ENCODE peak calls at places on chromosome X, in nine cellular contexts. E is body of pancreas; C is GM23338; T is naive thymus-derived CD4-positive, alpha-beta T cell; Y is right lobe of liver; D is BJ; A is kidney epithelial cell; F is adrenal gland; I is HAP-1. J is an unnamed sample.
A peak's percentile ranks its signal among the peaks of the same experiment; 100 is the strongest.

GRCh38 chrX:71994601-71995000 is 84.0 kb downstream of the NHSL2 start:
- DNase-seq in E (no peak), A (no peak), I (no peak), F (no peak), T (no peak), D (no peak), Y (no peak), C (no peak), J (no peak)

GRCh38 chrX:2707334-2707760 is 16.3 kb downstream of the CD99 start:
- DNase-seq in D (peak; percentile 89), A (peak; percentile 88), E (peak; percentile 32), C (peak; percentile 72), I (no peak), Y (no peak), F (peak; percentile 73), T (no peak), J (peak; percentile 98)

GRCh38 chrX:74119016-74119910 is 184.7 kb upstream of the ZCCHC13 start:
- DNase-seq in I (no peak), T (no peak), D (no peak), A (no peak), C (no peak), F (peak; percentile 19), E (no peak), Y (no peak), J (no peak)

GRCh38 chrX:41559662-41560061 is 112.5 kb downstream of the NYX start:
- DNase-seq in E (no peak), C (no peak), D (peak; percentile 51), I (peak; percentile 10), F (no peak), T (no peak), Y (no peak), A (peak; percentile 57), J (no peak)

GRCh38 chrX:119155416-119156035 is 27.9 kb upstream of the KIAA1210 start:
- DNase-seq in T (no peak), A (no peak), D (no peak), I (no peak), Y (no peak), F (no peak), C (no peak), E (no peak), J (peak; percentile 87)

GRCh38 chrX:24838624-24839023 is 144.9 kb downstream of the POLA1 start:
- DNase-seq in T (no peak), F (peak; percentile 9), D (no peak), A (no peak), Y (no peak), I (peak; percentile 51), C (peak; percentile 32), E (no peak), J (no peak)

GRCh38 chrX:75038925-75039324 is 113.7 kb upstream of the NEXMIF start:
- DNase-seq in E (no peak), T (no peak), C (peak; percentile 41), F (no peak), A (no peak), D (no peak), Y (no peak), I (peak; percentile 63), J (no peak)

GRCh38 chrX:131830400-131831184 is 192.5 kb upstream of the STK26 start:
- DNase-seq in T (peak; percentile 72), I (peak; percentile 96), E (peak; percentile 84), Y (no peak), F (peak; percentile 76), C (peak; percentile 89), A (peak; percentile 18), D (no peak), J (peak; percentile 87)

GRCh38 chrX:47568656-47569295 is 7.8 kb downstream of the ARAF start:
- DNase-seq in T (peak; percentile 17), F (no peak), A (no peak), I (peak; percentile 69), D (no peak), C (peak; percentile 76), E (no peak), Y (no peak), J (no peak)
- H3K36me3 ChIP-seq in T (peaks cover 37% of the 10 kb centered on the region), F (peaks cover 43% of the 10 kb centered on the region), A (no peaks in the 10 kb centered on the region), I (peaks cover 68% of the 10 kb centered on the region), D (peaks cover 20% of the 10 kb centered on the region), C (no peaks in the 10 kb centered on the region), E (peaks cover 8% of the 10 kb centered on the region), Y (peaks cover 48% of the 10 kb centered on the region), J (peaks cover 8% of the 10 kb centered on the region)

GRCh38 chrX:135741192-135741715 is 26.7 kb downstream of the CT45A3 start:
- DNase-seq in C (no peak), D (no peak), I (no peak), A (no peak), T (no peak), E (no peak), Y (no peak), F (no peak), J (no peak)

GRCh38 chrX:135740683-135741149 is 27.3 kb downstream of the CT45A3 start:
- DNase-seq in Y (no peak), T (no peak), A (no peak), D (no peak), F (no peak), E (peak; percentile 13), I (peak; percentile 86), C (peak; percentile 78), J (peak; percentile 27)

GRCh38 chrX:135737361-135738071 is 24.1 kb downstream of the CT45A1 start:
- DNase-seq in I (no peak), Y (no peak), E (no peak), D (no peak), C (peak; percentile 15), A (no peak), T (no peak), F (no peak), J (no peak)
- H3K4me3 ChIP-seq in I (no peak overlapping the region), Y (no peak overlapping the region), E (no peak overlapping the region), D (no peak overlapping the region), C (no peak overlapping the region), A (no peak overlapping the region), T (no peak overlapping the region), F (no peak overlapping the region), J (no peak overlapping the region)

GRCh38 chrX:18753603-18754002 is 46.2 kb downstream of the PPEF1 start:
- DNase-seq in F (no peak), C (peak; percentile 1), A (no peak), I (no peak), Y (no peak), D (no peak), E (no peak), T (no peak), J (no peak)
- H3K27me3 ChIP-seq in F (no peaks in the 10 kb centered on the region), C (no peaks in the 10 kb centered on the region), A (no peaks in the 10 kb centered on the region), I (no peaks in the 10 kb centered on the region), Y (no peaks in the 10 kb centered on the region), D (no peaks in the 10 kb centered on the region), E (no peaks in the 10 kb centered on the region), T (no peaks in the 10 kb centered on the region), J (no peaks in the 10 kb centered on the region)

DNA sequence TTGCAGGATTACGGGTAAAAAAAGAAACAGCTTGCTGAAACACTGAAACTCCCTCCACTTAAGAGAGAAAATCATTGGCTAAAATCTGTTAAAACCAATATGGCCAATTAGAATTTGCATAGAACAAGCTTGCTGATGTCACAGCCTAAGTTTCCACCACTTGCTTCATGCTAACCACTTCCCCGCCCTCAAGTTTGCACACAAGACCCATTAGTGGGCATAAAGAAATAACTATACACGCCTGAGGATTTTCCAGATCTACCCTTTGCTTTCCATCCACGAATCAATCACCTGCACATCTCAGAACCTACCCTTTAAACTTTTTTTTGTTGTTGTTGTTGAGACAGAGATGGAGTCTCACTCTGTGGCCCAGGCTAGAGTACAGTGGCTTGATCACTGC is 42.7 kb upstream of the PHEX start:
- DNase-seq in I (no peak), C (no peak), Y (no peak), E (no peak), F (no peak), A (no peak), T (no peak), D (no peak), J (no peak)
- H3K36me3 ChIP-seq in I (peaks cover 76% of the 10 kb centered on the region), C (peaks cover 4% of the 10 kb centered on the region), Y (no peaks in the 10 kb centered on the region), E (no peaks in the 10 kb centered on the region), F (peaks cover 10% of the 10 kb centered on the region), A (peaks cover 1% of the 10 kb centered on the region), T (no peaks in the 10 kb centered on the region), D (no peaks in the 10 kb centered on the region), J (peaks cover 77% of the 10 kb centered on the region)

DNA sequence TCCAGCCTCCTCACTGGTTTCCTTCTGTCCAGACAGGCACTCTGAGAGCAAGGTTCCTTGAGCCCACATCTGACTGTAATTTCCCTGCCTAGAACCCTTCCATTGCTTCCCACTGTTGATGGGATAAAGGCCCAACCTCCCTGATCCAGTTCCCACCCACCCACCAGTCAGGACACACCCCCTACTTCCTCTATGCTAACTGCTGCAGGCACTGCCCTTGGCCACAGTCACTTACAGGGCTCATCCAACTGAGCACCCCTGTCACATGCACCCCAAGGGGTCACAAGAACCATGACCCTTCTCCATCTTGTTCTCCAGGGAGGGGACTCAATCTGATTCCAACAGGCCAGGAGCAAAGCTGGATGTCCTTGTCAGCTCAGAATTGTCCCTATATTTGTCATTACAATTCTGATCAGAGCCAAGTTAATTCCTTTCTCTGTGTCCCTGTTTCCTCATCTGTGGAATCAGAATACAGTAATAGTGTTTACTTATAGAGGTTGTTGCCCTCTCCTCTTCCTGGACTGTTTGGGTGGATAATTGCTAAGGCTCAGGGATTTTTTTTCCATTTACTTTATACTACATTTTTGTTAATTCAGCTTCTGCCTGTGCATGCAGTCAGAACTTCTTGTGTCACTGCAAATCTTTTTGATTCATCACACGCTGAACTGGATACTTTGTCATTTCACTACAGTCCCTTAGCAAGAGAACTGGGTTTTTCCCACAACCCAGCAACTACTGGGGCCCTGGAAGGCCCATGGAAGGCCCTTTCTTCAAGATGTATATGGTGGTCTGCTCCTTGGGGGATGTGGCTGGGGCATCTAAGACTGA is 105.6 kb upstream of the MAMLD1 start:
- DNase-seq in E (no peak), I (no peak), A (no peak), F (no peak), C (peak; percentile 1), T (no peak), D (no peak), Y (no peak), J (no peak)
- H3K4me3 ChIP-seq in E (no peak overlapping the region), I (no peak overlapping the region), A (no peak overlapping the region), F (no peak overlapping the region), C (no peak overlapping the region), T (no peak overlapping the region), D (no peak overlapping the region), Y (no peak overlapping the region), J (no peak overlapping the region)

GRCh38 chrX:98523521-98523920 is 1639.8 kb downstream of the RPA4 start:
- DNase-seq in T (no peak), A (no peak), Y (no peak), E (no peak), C (no peak), F (no peak), I (peak; percentile 32), D (no peak), J (no peak)
- H3K27me3 ChIP-seq in T (no peaks in the 10 kb centered on the region), A (no peaks in the 10 kb centered on the region), Y (peaks cover 5% of the 10 kb centered on the region), E (no peaks in the 10 kb centered on the region), C (no peaks in the 10 kb centered on the region), F (no peaks in the 10 kb centered on the region), I (no peaks in the 10 kb centered on the region), D (no peaks in the 10 kb centered on the region), J (no peaks in the 10 kb centered on the region)